ENCODE peak calls at places on chromosomes 6 and 20, in four cellular contexts. G, R, V and A are unnamed samples.

GRCh38 chr6:7914991-7915789 is 4.6 kb upstream of the TXNDC5 start:
- DNase-seq in V (no peak), R (no peak), G (no peak), A (no peak)

GRCh38 chr6:166488081-166488685 is 98.3 kb downstream of the RAMACL start:
- DNase-seq in R (no peak), V (no peak), G (no peak), A (no peak)

GRCh38 chr6:118968416-118968815 is 33.5 kb upstream of the MCM9 start:
- DNase-seq in R (no peak), V (no peak), G (peak; percentile 26), A (no peak)

GRCh38 chr6:138031850-138032249 is 75.4 kb downstream of the PERP start:
- DNase-seq in G (no peak), R (no peak), V (no peak), A (no peak)

GRCh38 chr6:16184129-16184528 is 54.3 kb upstream of the GMPR start:
- DNase-seq in R (no peak), V (no peak), G (peak; percentile 42), A (peak; percentile 36)

GRCh38 chr6:87473419-87473903 is 687 bp downstream of the SLC35A1 start:
- DNase-seq in G (peak; percentile 20), R (no peak), V (peak; percentile 14), A (no peak)

GRCh38 chr6:97195117-97195516 is 87.9 kb downstream of the MMS22L start:
- DNase-seq in V (no peak), G (no peak), R (no peak), A (no peak)

GRCh38 chr6:47238456-47238995 is 71.2 kb downstream of the TNFRSF21 start:
- DNase-seq in G (no peak), V (no peak), R (no peak), A (no peak)

GRCh38 chr20:4244700-4245485 is 229.5 kb upstream of the RNF24 start:
- DNase-seq in G (peak; percentile 95), R (no peak), V (no peak), A (no peak)

GRCh38 chr6:118397653-118398052 is 150.4 kb upstream of the PLN start:
- DNase-seq in V (no peak), R (no peak), G (no peak), A (no peak)

GRCh38 chr20:58438970-58439808 is 50.2 kb downstream of the VAPB start:
- DNase-seq in V (no peak), G (no peak), R (no peak), A (no peak)

GRCh38 chr6:115120394-115120793 is 777.6 kb upstream of the HS3ST5 start:
- DNase-seq in V (no peak), G (no peak), R (peak; percentile 11), A (no peak)

GRCh38 chr20:32560989-32561830 is 23.9 kb downstream of the NOL4L start:
- DNase-seq in R (no peak), G (no peak), V (no peak), A (no peak)

GRCh38 chr20:32560482-32560988 is 24.6 kb downstream of the NOL4L start:
- DNase-seq in V (no peak), R (no peak), G (no peak), A (no peak)

GRCh38 chr20:32563311-32564272 is 21.5 kb downstream of the NOL4L start:
- DNase-seq in V (no peak), G (no peak), R (no peak), A (no peak)

GRCh38 chr20:32564440-32564839 is 20.7 kb downstream of the NOL4L start:
- DNase-seq in G (no peak), R (no peak), V (no peak), A (no peak)

GRCh38 chr20:32562495-32562911 is 22.6 kb downstream of the NOL4L start:
- DNase-seq in G (peak; percentile 47), R (peak; percentile 70), V (no peak), A (peak; percentile 51)
- TF ChIP-seq FOXJ3 in G (no peak), R (no peak), V (no peak), A (no peak)

GRCh38 chr6:133512410-133513016 is 271.4 kb downstream of the EYA4 start:
- DNase-seq in V (peak; percentile 10), G (peak; percentile 46), R (peak; percentile 26), A (peak; percentile 58)
- TF ChIP-seq FOXJ3 in V (no peak), G (no peak), R (no peak), A (no peak)

GRCh38 chr6:157632821-157633220 is 190.2 kb upstream of the SNX9 start:
- DNase-seq in V (no peak), R (no peak), G (no peak), A (no peak)
- TF ChIP-seq FOXJ3 in V (no peak), R (no peak), G (no peak), A (no peak)

GRCh38 chr20:35315199-35316020 is 23.2 kb upstream of the FAM83C start:
- DNase-seq in R (no peak), V (no peak), G (no peak), A (no peak)
- TF ChIP-seq FOXJ3 in R (no peak), V (no peak), G (no peak), A (no peak)

GRCh38 chr6:106631356-106631755 is 2.0 kb downstream of the QRSL1 start:
- DNase-seq in V (no peak), R (no peak), G (no peak), A (no peak)
- TF ChIP-seq FOXJ3 in V (no peak), R (no peak), G (no peak), A (no peak)

GRCh38 chr6:130435181-130435580 is 69.4 kb downstream of the TMEM200A start:
- DNase-seq in G (no peak), V (no peak), R (no peak), A (no peak)

GRCh38 chr6:130432838-130433237 is 67.0 kb downstream of the TMEM200A start:
- DNase-seq in R (no peak), G (no peak), V (no peak), A (no peak)

GRCh38 chr6:130431346-130431745 is 65.5 kb downstream of the TMEM200A start:
- DNase-seq in G (no peak), R (no peak), V (no peak), A (no peak)

DNA sequence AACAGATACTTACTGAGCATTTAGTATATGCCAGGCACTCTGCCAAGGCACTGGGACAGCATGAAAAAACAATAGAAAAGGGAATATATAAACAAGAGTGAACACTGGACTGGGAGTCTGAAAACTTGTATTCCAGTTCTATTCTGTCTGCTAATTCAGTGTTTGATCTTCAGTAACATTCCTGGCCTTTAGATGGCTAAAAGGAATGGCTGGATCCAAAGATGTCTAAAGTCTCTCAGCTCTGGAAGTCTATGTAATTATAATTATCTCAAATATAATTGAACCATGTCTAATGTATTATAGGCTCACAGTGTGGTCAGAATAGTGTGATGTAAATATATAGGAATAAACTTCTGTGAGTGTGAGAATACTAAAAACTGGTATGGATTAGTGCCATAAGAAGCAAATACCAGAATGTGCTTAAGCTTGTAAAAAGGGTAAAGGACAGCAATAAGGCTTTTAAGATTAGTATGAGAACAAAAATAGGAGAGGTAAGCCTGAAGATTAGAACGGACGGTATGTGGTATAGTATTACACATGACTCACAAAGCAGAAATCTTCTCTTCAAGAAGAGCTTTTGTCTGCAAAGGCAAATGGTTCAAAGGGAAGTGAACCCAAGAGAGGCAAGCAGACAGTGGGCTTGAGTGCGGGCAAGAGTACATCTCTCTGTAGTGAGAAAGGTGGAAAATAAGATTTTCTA is 68.5 kb downstream of the TMEM200A start:
- DNase-seq in G (no peak), V (no peak), R (no peak), A (no peak)
- TF ChIP-seq FOXJ3 in G (no peak), V (no peak), R (no peak), A (no peak)